ENCODE peak calls at places on chromosomes 11 and 22, in nine cellular contexts. M is prostate gland, A is breast epithelium, U is K562, T is HCT116, N is sigmoid colon, O is stomach, W is esophagus muscularis mucosa, K is transverse colon. C is an unnamed sample.

GRCh38 chr22:19353363-19354131 is 62.0 kb upstream of the CLTCL1 start:
- DNase-seq in M (no peak), A (no peak), U (no peak), T (no peak), N (no peak), O (no peak), W (peak), K (no peak), C (no peak)

GRCh38 chr11:107275632-107276031 is 182.0 kb downstream of the CWF19L2 start:
- DNase-seq in M (no peak), A (no peak), U (no peak), T (no peak), N (no peak), O (no peak), W (no peak), K (no peak), C (no peak)

GRCh38 chr11:6237271-6237670 is 1.6 kb upstream of the CNGA4 start:
- DNase-seq in M (no peak), A (no peak), U (no peak), T (no peak), N (no peak), O (no peak), W (no peak), K (no peak), C (no peak)

GRCh38 chr11:75852406-75853017 is 37.5 kb downstream of the UVRAG start:
- DNase-seq in M (no peak), A (no peak), U (no peak), T (no peak), N (no peak), O (no peak), W (no peak), K (no peak), C (no peak)

GRCh38 chr11:34266090-34266912 is 91.5 kb downstream of the ABTB2 start:
- DNase-seq in M (no peak), A (peak), U (no peak), T (no peak), N (peak), O (no peak), W (no peak), K (no peak), C (no peak)

GRCh38 chr11:36375348-36376314 is 79.5 kb downstream of the PRR5L start:
- DNase-seq in M (no peak), A (no peak), U (no peak), T (no peak), N (no peak), O (no peak), W (no peak), K (no peak), C (no peak)

GRCh38 chr11:60970369-60970774 is 1.1 kb upstream of the CD6 start:
- DNase-seq in M (no peak), A (no peak), U (peak), T (peak), N (no peak), O (peak), W (no peak), K (peak), C (peak)

GRCh38 chr11:105137286-105137685 is 2.3 kb downstream of the CARD18 start:
- DNase-seq in M (no peak), A (no peak), U (no peak), T (no peak), N (no peak), O (no peak), W (no peak), K (no peak), C (no peak)

GRCh38 chr11:19713221-19714092 is 820 bp downstream of the NAV2 start:
- DNase-seq in M (no peak), A (no peak), U (no peak), T (no peak), N (peak), O (no peak), W (no peak), K (no peak), C (peak)

GRCh38 chr11:76162336-76163288 is 43.7 kb downstream of the WNT11 start:
- DNase-seq in M (no peak), A (no peak), U (peak), T (no peak), N (no peak), O (no peak), W (no peak), K (no peak), C (no peak)

GRCh38 chr22:35605787-35606492 is 11.2 kb downstream of the MB start:
- DNase-seq in M (no peak), A (no peak), U (no peak), T (no peak), N (no peak), O (no peak), W (no peak), K (no peak), C (no peak)

GRCh38 chr11:31089117-31089516 is 280.4 kb downstream of the DCDC1 start:
- DNase-seq in M (no peak), A (no peak), U (no peak), T (no peak), N (no peak), O (no peak), W (no peak), K (no peak), C (no peak)

GRCh38 chr11:12248330-12248729 is 129.0 kb upstream of the PARVA start:
- DNase-seq in M (peak), A (peak), U (no peak), T (no peak), N (peak), O (peak), W (no peak), K (peak), C (no peak)

GRCh38 chr11:85171648-85172257 is 455.4 kb downstream of the DLG2 start:
- DNase-seq in M (no peak), A (no peak), U (no peak), T (no peak), N (no peak), O (no peak), W (no peak), K (no peak), C (no peak)

GRCh38 chr11:94664336-94664735 is 97.2 kb downstream of the PIWIL4 start:
- DNase-seq in M (no peak), A (no peak), U (no peak), T (peak), N (no peak), O (no peak), W (no peak), K (no peak), C (no peak)

GRCh38 chr11:30853470-30853869 is 267.3 kb upstream of the MPPED2 start:
- DNase-seq in M (no peak), A (no peak), U (no peak), T (no peak), N (no peak), O (no peak), W (no peak), K (no peak), C (no peak)

DNA sequence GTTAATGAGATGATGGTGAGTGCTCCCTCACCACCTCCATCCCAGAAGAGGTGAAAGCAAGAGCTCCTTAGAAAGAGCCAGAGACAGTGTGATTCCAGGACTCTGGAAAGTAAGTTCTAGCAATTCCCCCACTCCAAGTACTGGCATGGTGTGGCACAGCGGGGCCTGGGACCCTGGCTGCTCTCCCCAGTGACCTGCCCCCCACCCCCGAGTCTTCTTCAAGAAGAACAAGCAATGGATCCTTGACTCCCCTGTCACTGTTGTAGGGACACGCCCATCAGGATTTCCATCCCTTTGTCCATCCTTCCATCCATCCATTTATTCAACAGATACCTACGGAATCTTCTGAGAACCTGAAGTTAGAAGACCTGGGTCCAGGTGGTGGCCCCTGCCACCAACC is 44.4 kb downstream of the C11orf96 start:
- DNase-seq in M (no peak), A (no peak), U (no peak), T (no peak), N (no peak), O (no peak), W (no peak), K (no peak), C (no peak)
- H3K4me3 ChIP-seq in M (no peak), A (no peak), U (no peak), T (no peak), N (no peak), O (peak), W (peak), K (no peak), C (no peak)

GRCh38 chr22:43088979-43089717 is at the start of gene TTLL1:
- DNase-seq in M (peak), A (peak), U (peak), T (peak), N (peak), O (peak), W (peak), K (peak), C (peak)
- TF ChIP-seq POLR2AphosphoS5 in M (peak), A (no peak), U (no peak), T (peak), N (peak), O (peak), W (peak), K (peak), C (no peak)

DNA sequence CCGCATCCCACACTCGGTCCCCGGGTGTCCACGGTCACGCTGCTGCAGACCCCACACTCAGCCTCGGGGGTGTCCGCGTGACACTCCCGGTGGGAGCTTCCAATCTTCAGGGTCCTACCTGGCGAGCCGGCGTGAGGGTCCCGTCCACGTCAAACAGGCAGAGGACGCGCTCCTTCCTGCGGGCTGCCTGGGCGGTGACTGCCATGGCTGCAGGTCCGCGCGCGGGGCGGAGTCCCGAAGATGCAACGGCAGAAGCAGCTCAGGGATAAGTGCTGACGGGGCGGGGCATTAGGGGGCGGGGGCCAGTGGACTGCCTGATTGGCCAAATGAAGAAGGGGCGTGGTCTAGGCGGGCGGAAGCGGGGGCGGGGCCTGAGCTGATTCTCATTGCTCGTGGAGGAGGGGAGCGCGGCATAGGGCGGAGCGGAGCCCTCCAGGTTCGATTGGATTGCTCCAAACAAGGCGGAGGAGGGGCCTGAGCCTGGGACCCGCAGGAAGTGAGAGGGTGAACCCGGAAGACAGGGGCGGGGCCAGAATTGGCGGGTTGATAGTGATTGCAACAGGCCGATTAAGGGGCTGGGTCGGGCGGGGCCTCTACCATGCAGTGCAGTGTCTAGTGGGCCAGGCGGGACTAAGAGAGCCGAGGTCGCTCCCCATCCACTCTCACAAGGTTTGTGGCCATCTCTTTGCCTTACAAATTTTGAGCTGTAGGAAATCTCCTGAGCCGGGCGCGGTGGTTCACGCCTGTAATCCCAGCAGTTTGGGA is at the start of gene PMM1:
- DNase-seq in M (peak), A (peak), U (peak), T (peak), N (peak), O (peak), W (peak), K (peak), C (peak)
- TF ChIP-seq POLR2A in M (peak), A (peak), U (peak), T (peak), N (peak), O (no peak), W (peak), K (peak), C (peak)

DNA sequence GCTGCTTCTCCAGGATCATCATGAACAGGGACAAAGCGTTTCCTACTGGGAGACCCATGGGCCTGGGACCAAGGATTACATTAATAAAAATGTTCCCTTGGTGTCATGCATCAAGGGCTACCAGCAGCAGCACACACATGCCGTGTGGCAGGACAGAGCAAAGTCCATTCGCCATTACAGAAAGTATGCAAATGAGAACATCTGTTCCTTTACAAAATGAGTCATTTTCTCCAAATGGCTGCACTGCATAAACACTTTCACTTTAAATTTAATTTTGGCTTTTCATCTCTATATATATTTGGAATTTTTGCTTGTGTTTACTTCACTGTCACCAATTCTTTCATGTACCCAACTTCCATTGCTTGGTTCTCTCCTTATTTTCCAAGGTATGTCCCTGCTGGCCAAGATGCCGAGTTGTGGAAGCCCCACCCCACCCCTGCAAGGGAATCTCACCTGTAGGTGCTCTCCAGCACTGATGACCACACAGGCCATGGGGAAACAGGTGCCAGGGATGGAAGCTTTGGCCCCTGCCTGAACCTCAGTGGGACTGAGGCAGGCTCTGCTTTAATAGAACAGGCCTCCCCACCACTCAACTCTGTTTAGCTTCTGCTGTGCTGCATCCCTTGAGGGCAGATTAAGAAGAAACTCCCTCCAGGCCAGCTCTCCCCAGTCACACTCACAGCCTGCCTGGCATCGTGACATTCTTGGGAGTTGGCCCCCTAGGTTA is 15.6 kb upstream of the GNAZ start:
- DNase-seq in M (no peak), A (no peak), U (no peak), T (no peak), N (no peak), O (peak), W (peak), K (no peak), C (no peak)
- H3K4me3 ChIP-seq in M (no peak), A (no peak), U (no peak), T (no peak), N (no peak), O (no peak), W (no peak), K (no peak), C (no peak)

GRCh38 chr11:1870326-1870696 is 17.4 kb downstream of the LSP1 start:
- DNase-seq in M (no peak), A (no peak), U (no peak), T (no peak), N (no peak), O (no peak), W (no peak), K (no peak), C (no peak)
- TF ChIP-seq POLR2AphosphoS5 in M (no peak), A (no peak), U (no peak), T (no peak), N (no peak), O (no peak), W (no peak), K (no peak), C (no peak)

GRCh38 chr11:110429614-110430266 is at the start of gene FDX1:
- DNase-seq in M (peak), A (peak), U (peak), T (peak), N (peak), O (peak), W (peak), K (peak), C (peak)
- TF ChIP-seq POLR2A in M (peak), A (peak), U (peak), T (peak), N (no peak), O (no peak), W (no peak), K (peak), C (peak)